ENCODE peak calls at places on chromosome 9, in six cellular contexts. B, J, I, T, K and N are unnamed samples.
A peak's percentile ranks its signal among the peaks of the same experiment; 100 is the strongest.

GRCh38 chr9:109120204-109120789 is 550 bp upstream of the TMEM245 start:
- DNase-seq in K (no peak), B (no peak), J (no peak), T (no peak), I (no peak), N (no peak)

GRCh38 chr9:88786291-88787054 is 204.8 kb upstream of the S1PR3 start:
- DNase-seq in I (no peak), K (no peak), J (no peak), T (no peak), B (no peak), N (no peak)

GRCh38 chr9:75953218-75953617 is 62.7 kb downstream of the PCSK5 start:
- DNase-seq in B (no peak), I (no peak), K (peak; percentile 20), J (no peak), T (no peak), N (no peak)

GRCh38 chr9:114487607-114488300 is 17.5 kb downstream of the WHRN start:
- DNase-seq in T (no peak), K (peak; percentile 86), J (peak; percentile 54), B (peak; percentile 82), I (peak; percentile 59), N (no peak)

GRCh38 chr9:124886866-124887492 is 25.0 kb downstream of the ARPC5L start:
- DNase-seq in T (no peak), B (no peak), I (no peak), K (no peak), J (no peak), N (no peak)

GRCh38 chr9:124852121-124852828 is 985 bp upstream of the WDR38 start:
- DNase-seq in K (no peak), T (no peak), J (no peak), B (no peak), I (no peak), N (no peak)

GRCh38 chr9:105198763-105199339 is 45.6 kb upstream of the SLC44A1 start:
- DNase-seq in K (no peak), T (no peak), J (no peak), I (no peak), B (no peak), N (no peak)

GRCh38 chr9:93656426-93657222 is 80.2 kb downstream of the PHF2 start:
- DNase-seq in K (no peak), B (no peak), T (no peak), J (peak; percentile 11), I (no peak), N (no peak)

GRCh38 chr9:109652971-109653370 is 127.0 kb upstream of the PALM2AKAP2 start:
- DNase-seq in I (no peak), K (peak; percentile 60), B (no peak), J (no peak), T (no peak), N (no peak)

GRCh38 chr9:97573482-97574073 is 59.6 kb downstream of the TSTD2 start:
- DNase-seq in J (no peak), B (no peak), I (no peak), K (no peak), T (no peak), N (no peak)

GRCh38 chr9:78783743-78784142 is 486.8 kb downstream of the PSAT1 start:
- DNase-seq in J (no peak), T (no peak), B (no peak), I (no peak), K (no peak), N (no peak)
- TF ChIP-seq CTCF in J (no peak), T (peak; percentile 28), B (peak; percentile 66), I (no peak), K (peak; percentile 28), N (peak; percentile 63)

GRCh38 chr9:101479337-101480045 is 43.9 kb upstream of the ALDOB start:
- DNase-seq in J (no peak), B (no peak), I (no peak), T (no peak), K (no peak), N (no peak)

GRCh38 chr9:101477214-101477613 is 41.6 kb upstream of the ALDOB start:
- DNase-seq in I (no peak), J (no peak), K (no peak), T (no peak), B (no peak), N (no peak)

GRCh38 chr9:101477736-101478135 is 42.2 kb upstream of the ALDOB start:
- DNase-seq in J (no peak), T (no peak), B (no peak), K (peak; percentile 58), I (no peak), N (no peak)

GRCh38 chr9:101478906-101479305 is 43.3 kb upstream of the ALDOB start:
- DNase-seq in I (no peak), K (no peak), J (no peak), T (no peak), B (no peak), N (no peak)

GRCh38 chr9:101478444-101478843 is 42.9 kb upstream of the ALDOB start:
- DNase-seq in I (no peak), J (no peak), K (no peak), T (no peak), B (no peak), N (no peak)
- TF ChIP-seq CTCF in I (no peak), J (no peak), K (no peak), T (peak; percentile 5), B (no peak), N (no peak)

GRCh38 chr9:130110166-130110565 is 56.5 kb downstream of the GPR107 start:
- DNase-seq in J (no peak), I (no peak), B (no peak), T (no peak), K (no peak), N (no peak)
- TF ChIP-seq CTCF in J (no peak), I (no peak), B (no peak), T (no peak), K (no peak), N (no peak)

DNA sequence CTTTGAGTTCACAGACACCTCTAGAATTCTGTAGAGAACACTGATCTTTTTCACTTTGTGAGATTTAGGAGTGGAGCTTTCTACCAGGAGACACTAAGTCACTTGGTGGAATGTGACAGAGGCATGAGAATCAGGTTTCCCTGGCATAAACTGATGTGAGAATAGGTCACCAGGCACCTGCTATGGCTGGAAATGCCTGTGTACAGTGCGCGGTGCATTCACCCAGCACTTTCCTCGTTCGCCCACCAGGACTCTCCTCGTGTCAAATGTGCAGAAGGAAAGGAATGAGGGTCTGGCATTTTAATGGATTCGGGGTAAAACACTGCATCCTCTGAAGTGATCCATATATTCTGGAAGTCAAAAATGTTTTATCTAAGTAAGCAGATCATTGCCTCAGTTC is 281.8 kb upstream of the TUT7 start:
- DNase-seq in K (no peak), T (no peak), I (no peak), J (no peak), B (no peak), N (no peak)
- TF ChIP-seq CTCF in K (no peak), T (no peak), I (no peak), J (no peak), B (no peak), N (no peak)